ENCODE peak calls at places on chromosomes 4 and X, in eight cellular contexts. W is endothelial cell; F is KG1; T is AG09309; X is substantia nigra; Q is activated T-cell treated with anti-CD3 and anti-CD28 coated beads, Interleukin-2, amount 50 U/mL, for 72 hours; K is right cardiac atrium; I is C1 segment of cervical spinal cord. S is an unnamed sample.

GRCh38 chr4:134278675-134279074 is 77.1 kb upstream of the PABPC4L start:
- DNase-seq in T (no peak), I (no peak), X (no peak), F (no peak), W (no peak), K (no peak), Q (no peak), S (no peak)

GRCh38 chr4:859496-859895 is 33.6 kb upstream of the CPLX1 start:
- DNase-seq in K (no peak), I (no peak), Q (no peak), F (no peak), T (no peak), X (no peak), W (no peak), S (no peak)

GRCh38 chr4:128525387-128525786 is 237.8 kb upstream of the PGRMC2 start:
- DNase-seq in I (no peak), K (no peak), T (no peak), W (no peak), X (no peak), F (no peak), Q (no peak), S (no peak)

GRCh38 chr4:64271601-64272081 is 137.6 kb downstream of the TECRL start:
- DNase-seq in F (peak; percentile 66), T (no peak), Q (no peak), K (peak; percentile 81), I (no peak), X (no peak), W (no peak), S (no peak)

GRCh38 chr4:34720563-34720962 is 1523.8 kb downstream of the ARAP2 start:
- DNase-seq in W (no peak), T (peak; percentile 21), X (no peak), I (no peak), Q (no peak), K (no peak), F (no peak), S (no peak)

GRCh38 chr4:74087481-74087880 is 11.5 kb downstream of the CXCL2 start:
- DNase-seq in I (no peak), F (no peak), Q (no peak), W (no peak), K (no peak), X (no peak), T (no peak), S (no peak)

GRCh38 chr4:147731611-147732515 is at the start of gene ARHGAP10:
- DNase-seq in X (peak; percentile 54), T (no peak), Q (peak; percentile 75), K (peak; percentile 92), I (peak; percentile 32), W (peak; percentile 56), F (no peak), S (peak; percentile 20)

GRCh38 chr4:150960079-150960478 is 55.0 kb downstream of the LRBA start:
- DNase-seq in K (no peak), X (no peak), T (peak; percentile 10), F (no peak), Q (no peak), W (no peak), I (no peak), S (no peak)

GRCh38 chrX:145099204-145099603 is 148.1 kb upstream of the SPANXN1 start:
- DNase-seq in K (no peak), Q (no peak), I (no peak), F (no peak), X (no peak), T (no peak), W (no peak), S (no peak)

GRCh38 chr4:38040619-38041018 is 80.4 kb downstream of the PTTG2 start:
- DNase-seq in F (no peak), I (no peak), K (no peak), X (no peak), W (no peak), Q (no peak), T (no peak), S (no peak)

GRCh38 chr4:24315056-24315455 is 269.3 kb downstream of the DHX15 start:
- DNase-seq in I (no peak), Q (no peak), K (no peak), T (no peak), X (no peak), W (no peak), F (no peak), S (no peak)

GRCh38 chr4:157014621-157015591 is 43.3 kb upstream of the PDGFC start:
- DNase-seq in Q (no peak), I (no peak), T (peak; percentile 74), W (no peak), K (no peak), F (no peak), X (no peak), S (no peak)

GRCh38 chr4:7815562-7815961 is 124.1 kb downstream of the AFAP1 start:
- DNase-seq in Q (no peak), I (no peak), K (no peak), W (no peak), T (peak; percentile 75), F (no peak), X (no peak), S (no peak)

GRCh38 chrX:154750301-154751120 is at the start of gene GAB3:
- DNase-seq in Q (peak; percentile 54), F (peak; percentile 5), W (peak; percentile 23), K (peak; percentile 78), T (no peak), I (no peak), X (no peak), S (no peak)

GRCh38 chrX:40459576-40460158 is 121.1 kb upstream of the ATP6AP2 start:
- DNase-seq in T (no peak), W (no peak), K (no peak), Q (no peak), F (no peak), X (peak; percentile 48), I (peak; percentile 28), S (no peak)

GRCh38 chrX:71378752-71379151 is 12.6 kb downstream of the TAF1 start:
- DNase-seq in Q (no peak), I (no peak), T (no peak), F (no peak), K (no peak), W (peak; percentile 44), X (no peak), S (no peak)

GRCh38 chr4:119246177-119246576 is 33.7 kb downstream of the USP53 start:
- DNase-seq in Q (no peak), X (no peak), F (no peak), T (no peak), K (no peak), I (no peak), W (no peak), S (peak; percentile 27)

GRCh38 chr4:183011213-183011907 is 87.7 kb upstream of the WWC2 start:
- DNase-seq in T (no peak), Q (no peak), K (no peak), I (no peak), X (no peak), F (no peak), W (no peak), S (no peak)

GRCh38 chr4:145564540-145564939 is 54.6 kb upstream of the MMAA start:
- DNase-seq in X (no peak), I (no peak), K (no peak), F (no peak), W (no peak), Q (no peak), T (no peak), S (no peak)

GRCh38 chr4:69096111-69096656 is at the start of gene UGT2B7:
- DNase-seq in T (no peak), X (no peak), K (no peak), F (no peak), I (no peak), Q (no peak), W (no peak), S (no peak)

GRCh38 chr4:7892212-7893019 is 47.2 kb downstream of the AFAP1 start:
- DNase-seq in X (no peak), W (no peak), T (peak; percentile 82), F (no peak), I (no peak), Q (no peak), K (no peak), S (no peak)

GRCh38 chrX:1481636-1482529 is 29.2 kb upstream of the ASMTL start:
- DNase-seq in F (no peak), W (peak; percentile 18), X (no peak), Q (peak; percentile 84), K (peak; percentile 80), I (no peak), T (peak; percentile 66), S (no peak)

GRCh38 chr4:138138774-138139173 is 103.4 kb downstream of the SLC7A11 start:
- DNase-seq in W (no peak), T (no peak), X (no peak), F (no peak), K (no peak), Q (no peak), I (no peak), S (no peak)

GRCh38 chr4:99180367-99181169 is 36.5 kb upstream of the ADH4 start:
- DNase-seq in Q (no peak), X (no peak), I (no peak), F (no peak), T (peak; percentile 44), K (no peak), W (no peak), S (no peak)

GRCh38 chr4:26525136-26525535 is 34.9 kb upstream of the CCKAR start:
- DNase-seq in W (no peak), T (no peak), K (no peak), F (no peak), I (no peak), Q (no peak), X (no peak), S (no peak)

GRCh38 chr4:23877758-23878229 is 12.1 kb downstream of the PPARGC1A start:
- DNase-seq in X (no peak), T (no peak), I (no peak), Q (no peak), F (no peak), K (no peak), W (no peak), S (no peak)